ENCODE peak calls at places on chromosomes 5 and 9, in eight cellular contexts. One of them, this sample, is unnamed.

GRCh38 chr9:116318463-116319271 is 165.1 kb downstream of the PAPPA start:
- DNase-seq in cardiac muscle cell: peak; percentile 86
- DNase-seq in dorsolateral prefrontal cortex: peak; percentile 51
- DNase-seq in adrenal gland: no peak
- DNase-seq in HepG2: no peak
- DNase-seq in AG09309: no peak
- DNase-seq in stomach: no peak
- DNase-seq in HCT116: no peak
- DNase-seq in this sample: no peak

GRCh38 chr5:135320718-135321484 is 78.1 kb downstream of the MACROH2A1 start:
- DNase-seq in adrenal gland: no peak
- DNase-seq in dorsolateral prefrontal cortex: no peak
- DNase-seq in HepG2: no peak
- DNase-seq in stomach: peak; percentile 9
- DNase-seq in cardiac muscle cell: no peak
- DNase-seq in AG09309: no peak
- DNase-seq in HCT116: no peak
- DNase-seq in this sample: no peak

GRCh38 chr5:181195249-181195761 is 9.7 kb downstream of the TRIM7 start:
- DNase-seq in HCT116: no peak
- DNase-seq in adrenal gland: no peak
- DNase-seq in stomach: no peak
- DNase-seq in HepG2: no peak
- DNase-seq in dorsolateral prefrontal cortex: no peak
- DNase-seq in AG09309: no peak
- DNase-seq in cardiac muscle cell: no peak
- DNase-seq in this sample: no peak

GRCh38 chr9:7027996-7028395 is 270.2 kb downstream of the KDM4C start:
- DNase-seq in cardiac muscle cell: no peak
- DNase-seq in adrenal gland: no peak
- DNase-seq in AG09309: no peak
- DNase-seq in HCT116: no peak
- DNase-seq in stomach: no peak
- DNase-seq in dorsolateral prefrontal cortex: no peak
- DNase-seq in HepG2: no peak
- DNase-seq in this sample: no peak

GRCh38 chr9:125406812-125407087 is 145.1 kb downstream of the GAPVD1 start:
- DNase-seq in adrenal gland: no peak
- DNase-seq in cardiac muscle cell: no peak
- DNase-seq in HepG2: no peak
- DNase-seq in stomach: no peak
- DNase-seq in AG09309: no peak
- DNase-seq in dorsolateral prefrontal cortex: no peak
- DNase-seq in HCT116: no peak
- DNase-seq in this sample: no peak

GRCh38 chr5:76943006-76943405 is 9.8 kb upstream of the CRHBP start:
- DNase-seq in adrenal gland: no peak
- DNase-seq in HepG2: no peak
- DNase-seq in cardiac muscle cell: no peak
- DNase-seq in HCT116: no peak
- DNase-seq in stomach: no peak
- DNase-seq in dorsolateral prefrontal cortex: no peak
- DNase-seq in AG09309: no peak
- DNase-seq in this sample: no peak

GRCh38 chr5:132103380-132103951 is 29.9 kb downstream of the CSF2 start:
- DNase-seq in dorsolateral prefrontal cortex: no peak
- DNase-seq in stomach: peak; percentile 46
- DNase-seq in adrenal gland: peak; percentile 88
- DNase-seq in HepG2: peak; percentile 48
- DNase-seq in AG09309: peak; percentile 79
- DNase-seq in cardiac muscle cell: peak; percentile 88
- DNase-seq in HCT116: peak; percentile 86
- DNase-seq in this sample: no peak

GRCh38 chr9:70112981-70113380 is 69.3 kb downstream of the MAMDC2 start:
- DNase-seq in adrenal gland: no peak
- DNase-seq in dorsolateral prefrontal cortex: no peak
- DNase-seq in HepG2: peak; percentile 17
- DNase-seq in HCT116: no peak
- DNase-seq in AG09309: no peak
- DNase-seq in cardiac muscle cell: no peak
- DNase-seq in stomach: no peak
- DNase-seq in this sample: no peak

GRCh38 chr9:1837453-1838084 is 177.6 kb upstream of the SMARCA2 start:
- DNase-seq in adrenal gland: no peak
- DNase-seq in AG09309: no peak
- DNase-seq in HCT116: no peak
- DNase-seq in cardiac muscle cell: peak; percentile 26
- DNase-seq in dorsolateral prefrontal cortex: no peak
- DNase-seq in stomach: no peak
- DNase-seq in HepG2: peak; percentile 61
- DNase-seq in this sample: no peak

GRCh38 chr5:101534486-101535110 is 631.5 kb upstream of the ST8SIA4 start:
- DNase-seq in stomach: no peak
- DNase-seq in HepG2: no peak
- DNase-seq in HCT116: no peak
- DNase-seq in cardiac muscle cell: no peak
- DNase-seq in AG09309: no peak
- DNase-seq in adrenal gland: no peak
- DNase-seq in dorsolateral prefrontal cortex: no peak
- DNase-seq in this sample: no peak

GRCh38 chr5:134079748-134080581 is 34.5 kb upstream of the TCF7 start:
- DNase-seq in HepG2: no peak
- DNase-seq in cardiac muscle cell: no peak
- DNase-seq in adrenal gland: no peak
- DNase-seq in HCT116: no peak
- DNase-seq in dorsolateral prefrontal cortex: no peak
- DNase-seq in stomach: no peak
- DNase-seq in AG09309: no peak
- DNase-seq in this sample: no peak

DNA sequence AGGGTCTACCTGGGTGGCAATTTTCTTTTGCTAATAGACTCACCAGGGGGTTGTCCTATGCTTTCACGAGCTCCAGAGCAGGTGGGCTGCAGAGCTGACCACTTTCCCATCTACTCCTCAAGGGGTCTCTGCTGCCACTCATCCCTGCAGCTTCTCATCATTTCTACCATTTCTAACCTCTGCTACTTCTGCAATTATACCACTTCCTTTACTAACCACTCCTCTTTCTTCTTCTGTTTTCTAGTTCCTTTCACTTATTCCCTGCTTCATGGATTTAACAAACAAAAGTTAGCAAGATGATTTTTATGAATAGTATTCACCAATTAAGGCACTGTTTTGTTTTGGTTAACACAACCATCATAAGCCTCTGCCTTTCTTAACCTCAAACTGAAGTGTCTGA is 34.5 kb upstream of the NIPBL start:
- DNase-seq in AG09309: no peak
- DNase-seq in dorsolateral prefrontal cortex: no peak
- DNase-seq in cardiac muscle cell: no peak
- DNase-seq in HCT116: no peak
- DNase-seq in adrenal gland: no peak
- DNase-seq in HepG2: no peak
- DNase-seq in stomach: no peak
- DNase-seq in this sample: no peak
- TF ChIP-seq CTCF in AG09309: no peak
- TF ChIP-seq CTCF in dorsolateral prefrontal cortex: no peak
- TF ChIP-seq CTCF in cardiac muscle cell: no peak
- TF ChIP-seq CTCF in HCT116: no peak
- TF ChIP-seq CTCF in adrenal gland: no peak
- TF ChIP-seq CTCF in HepG2: no peak
- TF ChIP-seq CTCF in stomach: no peak
- TF ChIP-seq CTCF in this sample: no peak

GRCh38 chr5:78760411-78761169 is 112.0 kb upstream of the LHFPL2 start:
- DNase-seq in cardiac muscle cell: no peak
- DNase-seq in AG09309: no peak
- DNase-seq in adrenal gland: no peak
- DNase-seq in dorsolateral prefrontal cortex: no peak
- DNase-seq in stomach: no peak
- DNase-seq in HCT116: no peak
- DNase-seq in HepG2: peak; percentile 9
- DNase-seq in this sample: no peak
- TF ChIP-seq CTCF in cardiac muscle cell: no peak
- TF ChIP-seq CTCF in AG09309: peak; percentile 25
- TF ChIP-seq CTCF in adrenal gland: no peak
- TF ChIP-seq CTCF in dorsolateral prefrontal cortex: no peak
- TF ChIP-seq CTCF in stomach: no peak
- TF ChIP-seq CTCF in HCT116: no peak
- TF ChIP-seq CTCF in HepG2: no peak
- TF ChIP-seq CTCF in this sample: no peak

GRCh38 chr9:90432951-90433350 is 209.7 kb downstream of the DIRAS2 start:
- DNase-seq in stomach: no peak
- DNase-seq in AG09309: no peak
- DNase-seq in adrenal gland: no peak
- DNase-seq in cardiac muscle cell: peak; percentile 2
- DNase-seq in HepG2: no peak
- DNase-seq in dorsolateral prefrontal cortex: no peak
- DNase-seq in HCT116: no peak
- DNase-seq in this sample: no peak
- TF ChIP-seq CTCF in stomach: no peak
- TF ChIP-seq CTCF in AG09309: no peak
- TF ChIP-seq CTCF in adrenal gland: no peak
- TF ChIP-seq CTCF in cardiac muscle cell: no peak
- TF ChIP-seq CTCF in HepG2: no peak
- TF ChIP-seq CTCF in dorsolateral prefrontal cortex: no peak
- TF ChIP-seq CTCF in HCT116: no peak
- TF ChIP-seq CTCF in this sample: no peak

GRCh38 chr5:108303086-108303485 is 78.8 kb downstream of the FBXL17 start:
- DNase-seq in stomach: no peak
- DNase-seq in adrenal gland: no peak
- DNase-seq in HCT116: no peak
- DNase-seq in cardiac muscle cell: no peak
- DNase-seq in HepG2: no peak
- DNase-seq in dorsolateral prefrontal cortex: no peak
- DNase-seq in AG09309: no peak
- DNase-seq in this sample: no peak
- TF ChIP-seq CTCF in stomach: no peak
- TF ChIP-seq CTCF in adrenal gland: no peak
- TF ChIP-seq CTCF in HCT116: no peak
- TF ChIP-seq CTCF in cardiac muscle cell: no peak
- TF ChIP-seq CTCF in HepG2: no peak
- TF ChIP-seq CTCF in dorsolateral prefrontal cortex: no peak
- TF ChIP-seq CTCF in AG09309: no peak
- TF ChIP-seq CTCF in this sample: no peak

GRCh38 chr9:27792971-27793689 is 219.8 kb upstream of the C9orf72 start:
- DNase-seq in adrenal gland: no peak
- DNase-seq in AG09309: no peak
- DNase-seq in stomach: no peak
- DNase-seq in dorsolateral prefrontal cortex: no peak
- DNase-seq in HepG2: no peak
- DNase-seq in HCT116: no peak
- DNase-seq in cardiac muscle cell: no peak
- DNase-seq in this sample: no peak

GRCh38 chr9:27791311-27791710 is 218.0 kb upstream of the C9orf72 start:
- DNase-seq in adrenal gland: no peak
- DNase-seq in HCT116: no peak
- DNase-seq in dorsolateral prefrontal cortex: no peak
- DNase-seq in cardiac muscle cell: no peak
- DNase-seq in HepG2: no peak
- DNase-seq in AG09309: no peak
- DNase-seq in stomach: no peak
- DNase-seq in this sample: no peak

GRCh38 chr9:27784999-27785713 is 211.9 kb upstream of the C9orf72 start:
- DNase-seq in adrenal gland: no peak
- DNase-seq in HCT116: no peak
- DNase-seq in dorsolateral prefrontal cortex: no peak
- DNase-seq in AG09309: no peak
- DNase-seq in stomach: no peak
- DNase-seq in HepG2: no peak
- DNase-seq in cardiac muscle cell: peak; percentile 11
- DNase-seq in this sample: no peak

GRCh38 chr9:27785714-27786100 is 212.4 kb upstream of the C9orf72 start:
- DNase-seq in AG09309: no peak
- DNase-seq in HCT116: no peak
- DNase-seq in adrenal gland: no peak
- DNase-seq in HepG2: no peak
- DNase-seq in stomach: no peak
- DNase-seq in cardiac muscle cell: peak; percentile 56
- DNase-seq in dorsolateral prefrontal cortex: no peak
- DNase-seq in this sample: no peak

GRCh38 chr9:27787941-27788340 is 214.7 kb upstream of the C9orf72 start:
- DNase-seq in HCT116: no peak
- DNase-seq in dorsolateral prefrontal cortex: no peak
- DNase-seq in stomach: no peak
- DNase-seq in adrenal gland: no peak
- DNase-seq in HepG2: no peak
- DNase-seq in AG09309: no peak
- DNase-seq in cardiac muscle cell: peak; percentile 50
- DNase-seq in this sample: no peak
- TF ChIP-seq CTCF in HCT116: no peak
- TF ChIP-seq CTCF in dorsolateral prefrontal cortex: no peak
- TF ChIP-seq CTCF in stomach: no peak
- TF ChIP-seq CTCF in adrenal gland: no peak
- TF ChIP-seq CTCF in HepG2: no peak
- TF ChIP-seq CTCF in AG09309: no peak
- TF ChIP-seq CTCF in cardiac muscle cell: peak; percentile 50
- TF ChIP-seq CTCF in this sample: no peak

DNA sequence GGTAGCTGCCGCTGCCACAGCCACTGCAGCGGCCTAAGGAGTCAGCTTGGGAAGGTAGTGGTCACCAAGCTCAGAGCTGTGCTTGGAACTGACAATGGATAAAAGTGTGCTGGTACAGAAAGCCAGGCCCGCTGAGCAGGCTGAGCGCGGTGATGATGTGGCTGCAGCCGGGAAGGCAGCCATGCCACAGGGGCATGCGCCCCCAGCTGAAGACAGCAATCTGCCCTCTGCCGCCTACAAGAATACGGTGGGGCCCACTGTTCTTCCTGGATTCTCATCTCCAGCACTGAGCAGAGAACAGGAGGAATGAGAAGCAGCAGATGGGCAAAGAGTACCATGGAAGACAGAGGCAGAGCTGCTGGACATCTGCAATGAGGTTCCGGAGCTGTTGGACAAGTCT is 22.6 kb upstream of the ANKRD18A start:
- DNase-seq in HepG2: no peak
- DNase-seq in stomach: no peak
- DNase-seq in adrenal gland: no peak
- DNase-seq in AG09309: no peak
- DNase-seq in dorsolateral prefrontal cortex: no peak
- DNase-seq in HCT116: no peak
- DNase-seq in cardiac muscle cell: no peak
- DNase-seq in this sample: no peak
- TF ChIP-seq CTCF in HepG2: no peak
- TF ChIP-seq CTCF in stomach: no peak
- TF ChIP-seq CTCF in adrenal gland: no peak
- TF ChIP-seq CTCF in AG09309: no peak
- TF ChIP-seq CTCF in dorsolateral prefrontal cortex: no peak
- TF ChIP-seq CTCF in HCT116: no peak
- TF ChIP-seq CTCF in cardiac muscle cell: no peak
- TF ChIP-seq CTCF in this sample: no peak